ENCODE peak calls at places on chromosomes 11 and 22, in six cellular contexts. C is fibroblast of lung, X is fibroblast of the aortic adventitia, Y is uterus, D is IMR-90, N is mammary epithelial cell. Q is an unnamed sample.

GRCh38 chr11:115215694-115216615 is 288.3 kb downstream of the CADM1 start:
- DNase-seq in C (no peak), X (no peak), Y (no peak), D (no peak), N (no peak), Q (no peak)

GRCh38 chr11:86064236-86064803 is 4.6 kb downstream of the PICALM start:
- DNase-seq in C (peak), X (peak), Y (no peak), D (peak), N (peak), Q (no peak)

GRCh38 chr11:76799061-76799804 is 16.1 kb downstream of the TSKU start:
- DNase-seq in C (peak), X (peak), Y (peak), D (peak), N (peak), Q (peak)

GRCh38 chr11:126106929-126107328 is 44.3 kb upstream of the CDON start:
- DNase-seq in C (no peak), X (no peak), Y (no peak), D (no peak), N (no peak), Q (no peak)

GRCh38 chr11:88051386-88051785 is 123.9 kb downstream of the RAB38 start:
- DNase-seq in C (peak), X (peak), Y (no peak), D (peak), N (peak), Q (no peak)

GRCh38 chr22:50444663-50445062 is 30.2 kb downstream of the SBF1 start:
- DNase-seq in C (peak), X (peak), Y (no peak), D (peak), N (peak), Q (no peak)

GRCh38 chr11:103683581-103683980 is 352.9 kb upstream of the DDI1 start:
- DNase-seq in C (peak), X (peak), Y (no peak), D (peak), N (no peak), Q (no peak)

GRCh38 chr22:37358386-37358785 is 68.9 kb downstream of the ELFN2 start:
- DNase-seq in C (no peak), X (no peak), Y (no peak), D (no peak), N (no peak), Q (no peak)

GRCh38 chr22:20805972-20806471 is 32.1 kb downstream of the SERPIND1 start:
- DNase-seq in C (peak), X (peak), Y (no peak), D (peak), N (no peak), Q (no peak)

GRCh38 chr22:19463491-19464469 is 15.2 kb downstream of the UFD1 start:
- DNase-seq in C (peak), X (peak), Y (no peak), D (peak), N (no peak), Q (no peak)

GRCh38 chr11:35049906-35050531 is 89.0 kb upstream of the CD44 start:
- DNase-seq in C (no peak), X (no peak), Y (no peak), D (no peak), N (no peak), Q (no peak)

GRCh38 chr11:17385492-17385891 is 3.0 kb downstream of the KCNJ11 start:
- DNase-seq in C (no peak), X (no peak), Y (no peak), D (no peak), N (no peak), Q (peak)

GRCh38 chr11:46348986-46349401 is 1.7 kb downstream of the DGKZ start:
- DNase-seq in C (no peak), X (no peak), Y (no peak), D (no peak), N (no peak), Q (no peak)

GRCh38 chr11:63901660-63902059 is 15.3 kb downstream of the RCOR2 start:
- DNase-seq in C (no peak), X (peak), Y (no peak), D (peak), N (no peak), Q (no peak)
- TF ChIP-seq CTCF in C (peak), X (peak), Y (no peak), D (peak), N (peak), Q (no peak)

GRCh38 chr22:27726344-27726725 is 75.2 kb downstream of the MN1 start:
- DNase-seq in C (no peak), X (no peak), Y (no peak), D (no peak), N (no peak), Q (no peak)
- TF ChIP-seq CTCF in C (no peak), X (no peak), Y (no peak), D (no peak), N (no peak), Q (no peak)

GRCh38 chr11:118170892-118171273 is 5.6 kb downstream of the SCN2B start:
- DNase-seq in C (no peak), X (no peak), Y (no peak), D (no peak), N (no peak), Q (no peak)
- TF ChIP-seq CTCF in C (no peak), X (no peak), Y (no peak), D (no peak), N (no peak), Q (no peak)

DNA sequence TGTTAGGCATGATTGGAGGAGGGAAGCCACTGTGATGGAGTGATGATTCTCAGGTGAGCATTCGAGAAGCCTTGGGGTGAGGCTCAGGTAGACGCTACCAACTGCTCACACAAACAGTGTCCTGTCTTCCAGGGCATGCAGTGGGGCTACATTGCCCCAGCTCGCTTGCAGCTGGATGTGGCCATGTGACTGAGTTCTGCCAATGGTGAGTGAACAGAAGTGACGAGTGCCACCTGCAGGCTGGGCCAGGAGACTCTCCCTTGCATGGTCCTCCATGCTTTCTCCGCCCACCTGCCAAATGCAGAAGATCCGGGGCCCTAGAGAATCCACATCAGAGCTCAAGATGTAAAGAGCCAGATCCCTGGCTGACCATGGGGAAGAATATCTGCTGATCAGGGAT is 195.9 kb downstream of the BCR start:
- DNase-seq in C (no peak), X (no peak), Y (no peak), D (no peak), N (peak), Q (no peak)
- TF ChIP-seq CTCF in C (no peak), X (peak), Y (no peak), D (peak), N (peak), Q (no peak)

DNA sequence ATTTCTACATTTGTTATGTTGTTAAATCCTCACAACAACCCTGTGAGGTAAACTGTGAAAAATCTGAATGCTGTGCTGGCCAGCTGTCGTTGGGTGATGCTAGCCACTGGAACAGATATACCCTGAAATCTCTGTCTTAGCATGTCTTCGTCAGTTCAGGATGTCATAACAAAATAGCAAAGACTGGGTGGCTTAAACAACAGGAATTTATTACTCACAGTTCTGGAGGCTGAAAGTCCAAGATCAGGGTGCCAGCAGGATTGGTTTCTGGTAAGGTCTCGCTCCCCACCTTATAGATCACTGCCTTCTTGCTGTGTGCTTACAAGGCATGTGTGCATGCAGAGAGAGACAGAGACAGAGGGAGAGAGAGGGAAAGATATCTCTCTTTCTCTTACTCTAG is 211.7 kb downstream of the C11orf91 start:
- DNase-seq in C (no peak), X (no peak), Y (no peak), D (no peak), N (no peak), Q (no peak)
- TF ChIP-seq CTCF in C (no peak), X (no peak), Y (no peak), D (no peak), N (no peak), Q (no peak)